ENCODE peak calls at places on chromosomes 6 and 20, in seven cellular contexts. C is HCT116, J is GM12878, L is H1, E is A549, X is IMR-90, F is K562. N is an unnamed sample.
A peak's percentile ranks its signal among the peaks of the same experiment; 100 is the strongest.

GRCh38 chr6:87408721-87409155 is 966 bp downstream of the CFAP206 start:
- DNase-seq in C (no peak), J (no peak), L (no peak), E (no peak), X (no peak), F (no peak), N (no peak)

GRCh38 chr6:5937516-5937915 is 69.2 kb downstream of the NRN1 start:
- DNase-seq in C (no peak), J (no peak), L (no peak), E (no peak), X (no peak), F (no peak), N (no peak)

GRCh38 chr6:135269399-135270005 is 88.4 kb downstream of the MYB start:
- DNase-seq in C (no peak), J (no peak), L (peak; percentile 24), E (no peak), X (no peak), F (no peak), N (no peak)

GRCh38 chr6:73520688-73521350 is at the start of gene EEF1A1:
- DNase-seq in C (peak; percentile 99), J (peak; percentile 98), L (peak; percentile 97), E (peak; percentile 98), X (peak; percentile 100), F (peak; percentile 78), N (peak; percentile 98)

GRCh38 chr20:61959301-61959700 is 106.4 kb downstream of the TAF4 start:
- DNase-seq in C (peak; percentile 28), J (no peak), L (peak; percentile 61), E (peak; percentile 39), X (no peak), F (peak; percentile 85), N (no peak)

GRCh38 chr6:36822506-36823269 is 16.6 kb downstream of the CPNE5 start:
- DNase-seq in C (no peak), J (no peak), L (no peak), E (no peak), X (no peak), F (no peak), N (no peak)

GRCh38 chr6:23964865-23965264 is 161.2 kb upstream of the NRSN1 start:
- DNase-seq in C (no peak), J (no peak), L (no peak), E (no peak), X (no peak), F (no peak), N (no peak)

GRCh38 chr6:105091140-105091829 is 88.5 kb downstream of the POPDC3 start:
- DNase-seq in C (no peak), J (no peak), L (no peak), E (no peak), X (no peak), F (no peak), N (no peak)

GRCh38 chr20:10034717-10035571 is at the start of gene ANKEF1:
- DNase-seq in C (peak; percentile 59), J (no peak), L (peak; percentile 88), E (peak; percentile 91), X (peak; percentile 2), F (peak; percentile 76), N (peak; percentile 87)

GRCh38 chr6:88922775-88923548 is 40.5 kb downstream of the RNGTT start:
- DNase-seq in C (no peak), J (no peak), L (no peak), E (no peak), X (peak; percentile 8), F (no peak), N (no peak)

DNA sequence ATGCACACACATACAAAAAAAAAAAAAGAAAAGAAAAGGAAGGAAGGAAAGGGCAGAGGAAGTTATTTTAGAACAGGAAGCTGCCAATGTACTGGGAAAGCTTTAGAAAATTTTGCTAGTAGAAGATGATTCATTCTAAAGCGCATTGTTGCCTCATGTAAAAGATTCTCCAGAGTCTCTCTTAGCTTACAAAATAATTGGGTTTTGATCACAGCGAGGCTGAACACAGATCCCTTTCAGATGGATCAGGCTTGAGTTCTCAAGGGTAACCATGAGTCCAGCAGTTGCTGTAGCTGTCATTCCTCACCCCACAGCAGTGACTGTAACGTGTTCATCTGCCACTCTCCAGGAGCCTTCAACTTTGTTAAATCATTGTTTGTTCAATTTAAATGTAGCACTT is 81.9 kb downstream of the PHACTR2 start:
- DNase-seq in C (no peak), J (no peak), L (no peak), E (no peak), X (peak; percentile 41), F (no peak), N (no peak)
- TF ChIP-seq CEBPB in C (no peak), J (no peak), L (no peak), E (no peak), X (no peak), F (no peak), N (no peak)

GRCh38 chr6:25670793-25671513 is 18.9 kb downstream of the SCGN start:
- DNase-seq in C (peak; percentile 34), J (no peak), L (no peak), E (peak; percentile 25), X (no peak), F (no peak), N (no peak)
- TF ChIP-seq CEBPB in C (no peak), J (no peak), L (no peak), E (no peak), X (no peak), F (no peak), N (no peak)

GRCh38 chr6:142297605-142297995 is 4.2 kb upstream of the ADGRG6 start:
- DNase-seq in C (no peak), J (no peak), L (no peak), E (no peak), X (no peak), F (no peak), N (no peak)

GRCh38 chr6:142296975-142297604 is 4.7 kb upstream of the ADGRG6 start:
- DNase-seq in C (no peak), J (no peak), L (no peak), E (no peak), X (no peak), F (no peak), N (peak; percentile 96)

GRCh38 chr6:142300758-142301251 is 1.0 kb upstream of the ADGRG6 start:
- DNase-seq in C (peak; percentile 55), J (no peak), L (no peak), E (peak; percentile 86), X (peak; percentile 71), F (no peak), N (peak; percentile 52)

GRCh38 chr6:142300302-142300701 is 1.5 kb upstream of the ADGRG6 start:
- DNase-seq in C (no peak), J (no peak), L (no peak), E (no peak), X (no peak), F (no peak), N (no peak)

GRCh38 chr6:142297996-142298753 is 3.6 kb upstream of the ADGRG6 start:
- DNase-seq in C (no peak), J (no peak), L (no peak), E (peak; percentile 78), X (peak; percentile 85), F (no peak), N (peak; percentile 97)
- TF ChIP-seq CEBPB in C (no peak), J (no peak), L (no peak), E (peak; percentile 57), X (peak; percentile 39), F (no peak), N (peak; percentile 69)

DNA sequence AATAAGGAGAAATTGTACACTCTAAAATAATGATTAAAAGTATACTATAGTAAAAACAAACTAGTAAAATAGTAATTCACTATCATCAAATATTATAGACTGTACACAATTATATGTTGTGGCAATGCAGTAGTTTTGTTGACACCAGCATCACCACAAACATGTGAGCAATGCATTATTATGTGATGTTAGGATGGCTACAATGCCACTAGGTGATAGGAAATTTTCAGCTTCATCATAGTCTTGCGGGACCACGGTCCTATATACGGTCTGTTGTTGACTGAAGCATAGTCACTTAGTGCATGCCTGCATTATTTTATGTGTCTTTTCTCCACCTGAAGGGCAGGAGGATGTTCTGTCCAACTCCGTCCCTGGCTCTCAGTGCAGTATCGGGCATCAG is 104.8 kb upstream of the NEDD9 start:
- DNase-seq in C (no peak), J (no peak), L (no peak), E (no peak), X (no peak), F (no peak), N (no peak)
- TF ChIP-seq CEBPB in C (no peak), J (no peak), L (no peak), E (no peak), X (no peak), F (no peak), N (no peak)

GRCh38 chr6:94196891-94197290 is 777.5 kb upstream of the EPHA7 start:
- DNase-seq in C (no peak), J (no peak), L (no peak), E (no peak), X (no peak), F (no peak), N (no peak)
- TF ChIP-seq CEBPB in C (no peak), J (no peak), L (no peak), E (no peak), X (no peak), F (no peak), N (no peak)

N was measured in HepG2.